ENCODE peak calls at places on chromosomes 5 and 9, in eight cellular contexts. I, O, C, L, T, Z, X and V are unnamed samples.
A peak's percentile ranks its signal among the peaks of the same experiment; 100 is the strongest.

GRCh38 chr9:94097788-94098413 is 13.6 kb downstream of the PTPDC1 start:
- DNase-seq in I (no peak), O (peak; percentile 82), C (no peak), L (no peak), T (no peak), Z (peak; percentile 88), X (no peak), V (no peak)

GRCh38 chr5:84248013-84248412 is 136.7 kb downstream of the EDIL3 start:
- DNase-seq in I (no peak), O (no peak), C (no peak), L (no peak), T (no peak), Z (no peak), X (no peak), V (no peak)

GRCh38 chr5:111743993-111744392 is 13.0 kb downstream of the NREP start:
- DNase-seq in I (no peak), O (no peak), C (no peak), L (no peak), T (no peak), Z (peak; percentile 72), X (no peak), V (no peak)

GRCh38 chr9:126329476-126330275 is 3.0 kb downstream of the MVB12B start:
- DNase-seq in I (no peak), O (no peak), C (no peak), L (no peak), T (peak; percentile 97), Z (no peak), X (no peak), V (peak; percentile 64)

GRCh38 chr5:54837939-54838457 is 147.4 kb downstream of the ESM1 start:
- DNase-seq in I (no peak), O (no peak), C (no peak), L (no peak), T (no peak), Z (no peak), X (no peak), V (no peak)

GRCh38 chr9:136740971-136741884 is 1.5 kb downstream of the LCN10 start:
- DNase-seq in I (no peak), O (no peak), C (no peak), L (no peak), T (no peak), Z (peak; percentile 67), X (peak; percentile 51), V (no peak)

GRCh38 chr9:86637515-86637914 is 283.3 kb upstream of the TUT7 start:
- DNase-seq in I (no peak), O (no peak), C (no peak), L (no peak), T (no peak), Z (peak; percentile 52), X (no peak), V (peak; percentile 11)

GRCh38 chr5:96624631-96625030 is 37.5 kb upstream of the CAST start:
- DNase-seq in I (no peak), O (no peak), C (no peak), L (no peak), T (no peak), Z (no peak), X (no peak), V (no peak)

GRCh38 chr9:34576943-34577634 is 12.4 kb downstream of the CNTFR start:
- DNase-seq in I (no peak), O (no peak), C (no peak), L (no peak), T (no peak), Z (no peak), X (no peak), V (no peak)

GRCh38 chr5:67156976-67157583 is 39.5 kb downstream of the CD180 start:
- DNase-seq in I (no peak), O (no peak), C (peak; percentile 61), L (peak; percentile 23), T (no peak), Z (peak; percentile 60), X (peak; percentile 52), V (peak; percentile 17)

GRCh38 chr9:5633243-5633642 is 4.3 kb downstream of the RIC1 start:
- DNase-seq in I (no peak), O (no peak), C (no peak), L (no peak), T (no peak), Z (peak; percentile 36), X (no peak), V (no peak)

GRCh38 chr5:107670927-107671741 is at the start of gene EFNA5:
- DNase-seq in I (peak; percentile 36), O (no peak), C (no peak), L (no peak), T (no peak), Z (peak; percentile 76), X (no peak), V (peak; percentile 44)

GRCh38 chr9:128372784-128373183 is 1.6 kb downstream of the URM1 start:
- DNase-seq in I (no peak), O (peak; percentile 21), C (no peak), L (no peak), T (no peak), Z (peak; percentile 50), X (no peak), V (no peak)

GRCh38 chr5:93886917-93887361 is 145.5 kb upstream of the POU5F2 start:
- DNase-seq in I (no peak), O (no peak), C (no peak), L (no peak), T (no peak), Z (peak; percentile 38), X (no peak), V (no peak)

GRCh38 chr5:67303356-67303755 is 106.8 kb upstream of the CD180 start:
- DNase-seq in I (no peak), O (no peak), C (no peak), L (no peak), T (no peak), Z (peak; percentile 84), X (no peak), V (peak; percentile 1)

GRCh38 chr5:119470105-119470763 is 17.9 kb downstream of the HSD17B4 start:
- DNase-seq in I (no peak), O (no peak), C (no peak), L (no peak), T (no peak), Z (no peak), X (no peak), V (no peak)

GRCh38 chr9:131722260-131722659 is 17.6 kb downstream of the RAPGEF1 start:
- DNase-seq in I (no peak), O (no peak), C (no peak), L (no peak), T (no peak), Z (no peak), X (no peak), V (peak; percentile 48)

GRCh38 chr9:14690986-14691730 is 2.1 kb downstream of the ZDHHC21 start:
- DNase-seq in I (no peak), O (no peak), C (no peak), L (no peak), T (no peak), Z (no peak), X (no peak), V (no peak)
- H3K4me3 ChIP-seq in I (no peak overlapping the region), O (no peak overlapping the region), C (no peak overlapping the region), L (no peak overlapping the region), T (no peak overlapping the region), Z (no peak overlapping the region), X (no peak overlapping the region), V (no peak overlapping the region)

GRCh38 chr9:111074395-111074794 is 36.1 kb upstream of the LPAR1 start:
- DNase-seq in I (no peak), O (no peak), C (no peak), L (no peak), T (no peak), Z (no peak), X (no peak), V (peak; percentile 5)

GRCh38 chr9:111078391-111079038 is 40.2 kb upstream of the LPAR1 start:
- DNase-seq in I (no peak), O (no peak), C (no peak), L (no peak), T (no peak), Z (no peak), X (no peak), V (no peak)

GRCh38 chr9:111076043-111076442 is 37.8 kb upstream of the LPAR1 start:
- DNase-seq in I (no peak), O (no peak), C (no peak), L (no peak), T (no peak), Z (no peak), X (no peak), V (no peak)

GRCh38 chr9:111076519-111076918 is 38.2 kb upstream of the LPAR1 start:
- DNase-seq in I (no peak), O (no peak), C (no peak), L (no peak), T (no peak), Z (no peak), X (no peak), V (no peak)
- H3K4me3 ChIP-seq in I (no peak overlapping the region), O (no peak overlapping the region), C (no peak overlapping the region), L (no peak overlapping the region), T (no peak overlapping the region), Z (no peak overlapping the region), X (no peak overlapping the region), V (no peak overlapping the region)

DNA sequence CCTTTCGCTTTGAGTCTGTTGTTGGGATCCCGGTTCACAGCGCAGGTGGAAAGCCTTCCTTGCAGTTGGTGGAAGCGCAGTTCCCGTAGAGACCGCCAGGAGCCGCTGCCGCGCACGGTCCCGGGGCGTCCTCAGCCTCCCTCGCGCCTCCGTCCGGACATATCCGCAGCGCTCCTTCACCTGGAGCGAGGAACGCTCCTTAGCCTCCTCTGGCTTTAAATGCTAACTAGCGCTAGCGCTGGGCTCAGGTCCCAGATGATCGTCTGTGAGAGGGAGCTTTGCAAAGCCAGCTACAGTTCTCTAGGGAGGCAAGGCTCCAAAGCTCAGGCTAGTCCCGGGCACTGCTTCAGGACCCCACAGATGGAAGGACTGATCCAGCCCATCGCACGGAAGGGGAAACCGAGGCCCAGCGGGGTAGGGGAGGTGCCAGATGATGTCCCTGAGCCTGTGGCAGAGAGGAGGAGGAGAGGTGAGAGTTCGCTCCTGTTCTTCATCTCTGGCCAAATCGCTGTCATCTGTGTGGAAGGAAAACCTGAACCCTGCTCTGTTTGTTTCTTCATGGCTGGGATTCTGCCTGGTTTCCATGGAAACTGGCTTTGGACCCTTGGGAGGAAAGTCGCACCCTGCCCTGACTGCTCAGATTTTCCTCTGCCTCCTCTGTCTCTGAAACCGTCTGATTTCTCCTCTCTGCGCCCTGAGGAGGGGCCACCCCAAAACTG is 31.4 kb downstream of the COL15A1 start:
- DNase-seq in I (peak; percentile 84), O (peak; percentile 34), C (peak; percentile 71), L (peak; percentile 49), T (peak; percentile 67), Z (peak; percentile 85), X (peak; percentile 75), V (peak; percentile 45)
- H3K4me3 ChIP-seq in I (no peak overlapping the region), O (peak overlapping the region; percentile 48), C (peak overlapping the region; percentile 49), L (peak overlapping the region; percentile 32), T (peak overlapping the region; percentile 50), Z (peak overlapping the region; percentile 37), X (peak overlapping the region; percentile 9), V (no peak overlapping the region)

GRCh38 chr5:6755519-6755918 is 42.3 kb downstream of the TENT4A start:
- DNase-seq in I (no peak), O (no peak), C (no peak), L (no peak), T (no peak), Z (no peak), X (no peak), V (no peak)
- H3K4me3 ChIP-seq in I (no peak overlapping the region), O (no peak overlapping the region), C (no peak overlapping the region), L (no peak overlapping the region), T (no peak overlapping the region), Z (no peak overlapping the region), X (no peak overlapping the region), V (no peak overlapping the region)

GRCh38 chr5:15499528-15500325 is at the start of gene FBXL7:
- DNase-seq in I (peak; percentile 74), O (peak; percentile 41), C (no peak), L (no peak), T (peak; percentile 55), Z (peak; percentile 94), X (no peak), V (no peak)
- H3K4me3 ChIP-seq in I (peak within 1 kb of the TSS; percentile 60), O (peak within 1 kb of the TSS; percentile 81), C (no peak within 1 kb of the TSS), L (no peak within 1 kb of the TSS), T (peak within 1 kb of the TSS; percentile 59), Z (peak within 1 kb of the TSS; percentile 84), X (peak within 1 kb of the TSS; percentile 68), V (no peak within 1 kb of the TSS)